ENCODE peak calls at places on chromosome 4, in six cellular contexts. N, Q, J, O, G and U are unnamed samples.
A peak's percentile ranks its signal among the peaks of the same experiment; 100 is the strongest.

GRCh38 chr4:38449506-38450174 is 214.4 kb upstream of the KLF3 start:
- DNase-seq in Q (peak; percentile 73), O (peak; percentile 36), G (no peak), N (no peak), J (no peak), U (no peak)

GRCh38 chr4:54586343-54586953 is 71.3 kb upstream of the KIT start:
- DNase-seq in G (no peak), O (peak; percentile 17), Q (no peak), J (peak; percentile 35), N (no peak), U (no peak)

GRCh38 chr4:30716671-30717207 is 3.4 kb upstream of the PCDH7 start:
- DNase-seq in Q (no peak), O (peak; percentile 65), G (no peak), J (no peak), N (no peak), U (no peak)

GRCh38 chr4:111934294-111934693 is 211.0 kb upstream of the FAM241A start:
- DNase-seq in Q (no peak), G (no peak), O (no peak), J (no peak), N (no peak), U (no peak)

GRCh38 chr4:128974203-128974602 is 119.1 kb downstream of the SCLT1 start:
- DNase-seq in N (no peak), Q (no peak), G (no peak), J (no peak), O (peak; percentile 55), U (no peak)

GRCh38 chr4:159273126-159273438 is 170.2 kb downstream of the RAPGEF2 start:
- DNase-seq in Q (no peak), N (no peak), O (peak; percentile 34), J (no peak), G (no peak), U (no peak)

GRCh38 chr4:125420499-125420898 is 105.7 kb downstream of the FAT4 start:
- DNase-seq in N (no peak), Q (no peak), O (peak; percentile 38), J (no peak), G (no peak), U (no peak)

GRCh38 chr4:185332575-185333464 is 62.9 kb downstream of the LRP2BP start:
- DNase-seq in Q (no peak), G (no peak), N (no peak), O (no peak), J (no peak), U (no peak)

GRCh38 chr4:140986045-140986444 is 147.2 kb downstream of the RNF150 start:
- DNase-seq in G (no peak), N (no peak), O (no peak), Q (no peak), J (no peak), U (no peak)

GRCh38 chr4:2811830-2812599 is 19.1 kb downstream of the SH3BP2 start:
- DNase-seq in N (peak; percentile 22), O (peak; percentile 45), G (no peak), Q (peak; percentile 84), J (peak; percentile 81), U (peak; percentile 90)

GRCh38 chr4:130172156-130172555 is 1076.2 kb downstream of the C4orf33 start:
- DNase-seq in O (no peak), G (no peak), J (no peak), N (no peak), Q (no peak), U (no peak)

GRCh38 chr4:37989398-37990260 is 29.4 kb downstream of the PTTG2 start:
- DNase-seq in J (no peak), Q (no peak), O (no peak), N (no peak), G (no peak), U (no peak)

GRCh38 chr4:168241953-168242352 is 76.6 kb downstream of the DDX60 start:
- DNase-seq in O (no peak), N (no peak), J (no peak), G (no peak), Q (no peak), U (no peak)

GRCh38 chr4:74117024-74117534 is 18.1 kb upstream of the CXCL2 start:
- DNase-seq in Q (no peak), J (peak; percentile 62), O (peak; percentile 97), G (no peak), N (no peak), U (peak; percentile 54)

GRCh38 chr4:6942238-6942800 is 32.7 kb downstream of the TBC1D14 start:
- DNase-seq in N (no peak), Q (peak; percentile 55), O (peak; percentile 95), J (no peak), G (no peak), U (no peak)

GRCh38 chr4:56301181-56302076 is 85.9 kb downstream of the AASDH start:
- DNase-seq in J (peak; percentile 56), Q (peak; percentile 92), N (peak; percentile 69), O (peak; percentile 93), G (no peak), U (peak; percentile 61)

GRCh38 chr4:136650541-136651277 is 881.6 kb downstream of the PCDH18 start:
- DNase-seq in G (no peak), O (peak; percentile 80), Q (no peak), N (no peak), J (no peak), U (no peak)

GRCh38 chr4:169199184-169199583 is 71.6 kb downstream of the SH3RF1 start:
- DNase-seq in G (no peak), Q (no peak), J (no peak), N (no peak), O (no peak), U (no peak)

GRCh38 chr4:166422475-166422874 is 549.4 kb downstream of the TLL1 start:
- DNase-seq in G (no peak), O (peak; percentile 91), Q (no peak), J (no peak), N (no peak), U (no peak)

GRCh38 chr4:70654605-70655011 is 11.7 kb downstream of the JCHAIN start:
- DNase-seq in J (no peak), O (peak; percentile 23), G (no peak), Q (no peak), N (no peak), U (no peak)

GRCh38 chr4:10639100-10639499 is 45.5 kb downstream of the CLNK start:
- DNase-seq in J (no peak), G (no peak), N (no peak), O (peak; percentile 6), Q (no peak), U (no peak)

GRCh38 chr4:118265312-118266144 is 87.3 kb downstream of the PRSS12 start:
- DNase-seq in J (peak; percentile 42), Q (no peak), G (no peak), N (no peak), O (peak; percentile 23), U (peak; percentile 39)

GRCh38 chr4:70746179-70746839 is 24.5 kb downstream of the RUFY3 start:
- DNase-seq in G (no peak), Q (no peak), O (peak; percentile 70), J (no peak), N (no peak), U (no peak)